ENCODE peak calls at places on chromosomes 4 and X, in six cellular contexts. N is tibial artery; Y is HFFc6; U is mammary epithelial cell; R is Right ventricle myocardium superior; J is stimulated activated CD8-positive, alpha-beta memory T cell treated with anti-CD3 and anti-CD28 coated beads, Interleukin-7, amount 100 ng/mL, for 1 hour. K is an unnamed sample.

GRCh38 chr4:1368421-1369090 is 21.5 kb downstream of the UVSSA start:
- DNase-seq in N (peak; percentile 43), Y (no peak), U (no peak), R (peak; percentile 22), J (no peak), K (no peak)

GRCh38 chr4:85209161-85209560 is 242.7 kb upstream of the WDFY3 start:
- DNase-seq in N (no peak), Y (no peak), U (peak; percentile 76), R (no peak), J (no peak), K (no peak)

GRCh38 chr4:100188829-100189228 is 1.4 kb downstream of the DDIT4L start:
- DNase-seq in N (no peak), Y (no peak), U (peak; percentile 1), R (no peak), J (no peak), K (no peak)

GRCh38 chr4:75004755-75005668 is 72.1 kb downstream of the PARM1 start:
- DNase-seq in N (peak; percentile 82), Y (no peak), U (peak; percentile 24), R (peak; percentile 51), J (no peak), K (no peak)

GRCh38 chr4:109611045-109611616 is 51.1 kb downstream of the MCUB start:
- DNase-seq in N (no peak), Y (peak; percentile 30), U (no peak), R (no peak), J (no peak), K (no peak)

GRCh38 chr4:101419324-101420135 is 72.2 kb upstream of the PPP3CA start:
- DNase-seq in N (no peak), Y (no peak), U (no peak), R (no peak), J (no peak), K (peak; percentile 46)

GRCh38 chr4:173529505-173530325 is at the start of gene HAND2:
- DNase-seq in N (peak; percentile 92), Y (peak; percentile 73), U (no peak), R (peak; percentile 87), J (no peak), K (peak; percentile 59)

GRCh38 chr4:76665721-76666120 is 230.7 kb downstream of the SHROOM3 start:
- DNase-seq in N (no peak), Y (no peak), U (no peak), R (no peak), J (no peak), K (no peak)

GRCh38 chrX:23372220-23372902 is 37.7 kb downstream of the PTCHD1 start:
- DNase-seq in N (no peak), Y (no peak), U (no peak), R (no peak), J (no peak), K (no peak)

GRCh38 chr4:63275491-63275890 is 1133.8 kb downstream of the TECRL start:
- DNase-seq in N (no peak), Y (no peak), U (no peak), R (no peak), J (no peak), K (no peak)

K was measured in fibroblast of lung.